ENCODE peak calls at places on chromosome 11, in four cellular contexts. Q is NB4, X is GM23338, L is fibroblast of mammary gland. S is an unnamed sample.
A peak's percentile ranks its signal among the peaks of the same experiment; 100 is the strongest.

GRCh38 chr11:47615249-47615648 is 21.0 kb upstream of the C1QTNF4 start:
- DNase-seq in Q (no peak), X (no peak), L (no peak), S (no peak)

GRCh38 chr11:99343117-99343516 is 322.4 kb downstream of the CNTN5 start:
- DNase-seq in Q (no peak), X (no peak), L (no peak), S (no peak)

GRCh38 chr11:76588455-76589325 is 81.9 kb downstream of the LRRC32 start:
- DNase-seq in Q (peak; percentile 28), X (no peak), L (no peak), S (no peak)

GRCh38 chr11:71930556-71931244 is 1.9 kb downstream of the RNF121 start:
- DNase-seq in Q (no peak), X (no peak), L (no peak), S (peak; percentile 28)

GRCh38 chr11:121665211-121665838 is 212.6 kb upstream of the SORL1-AS1 start:
- DNase-seq in Q (no peak), X (no peak), L (no peak), S (no peak)

GRCh38 chr11:45252134-45252856 is 33.8 kb downstream of the SYT13 start:
- DNase-seq in Q (peak; percentile 64), X (peak; percentile 89), L (peak; percentile 41), S (peak; percentile 55)

GRCh38 chr11:45146072-45147016 is at the start of gene PRDM11:
- DNase-seq in Q (peak; percentile 65), X (peak; percentile 58), L (peak; percentile 68), S (peak; percentile 71)

GRCh38 chr11:15471028-15471708 is 356.4 kb downstream of the INSC start:
- DNase-seq in Q (no peak), X (no peak), L (no peak), S (no peak)

GRCh38 chr11:70068950-70069349 is 9.2 kb upstream of the ANO1 start:
- DNase-seq in Q (no peak), X (no peak), L (no peak), S (no peak)

GRCh38 chr11:10309163-10310093 is 4.6 kb downstream of the ADM start:
- DNase-seq in Q (no peak), X (peak; percentile 32), L (peak; percentile 78), S (no peak)
- TF ChIP-seq CTCF in Q (no peak), X (no peak), L (no peak), S (no peak)

GRCh38 chr11:79393362-79394043 is 47.3 kb downstream of the TENM4 start:
- DNase-seq in Q (peak; percentile 24), X (peak; percentile 54), L (no peak), S (no peak)
- TF ChIP-seq CTCF in Q (no peak), X (peak; percentile 15), L (no peak), S (no peak)

GRCh38 chr11:74702383-74703007 is 28.7 kb downstream of the CHRDL2 start:
- DNase-seq in Q (peak; percentile 71), X (peak; percentile 86), L (peak; percentile 71), S (peak; percentile 84)

GRCh38 chr11:74697722-74698121 is 33.5 kb downstream of the CHRDL2 start:
- DNase-seq in Q (no peak), X (no peak), L (no peak), S (no peak)

GRCh38 chr11:74699615-74700396 is 31.4 kb downstream of the CHRDL2 start:
- DNase-seq in Q (no peak), X (no peak), L (no peak), S (no peak)

GRCh38 chr11:74703211-74703610 is 28.0 kb downstream of the CHRDL2 start:
- DNase-seq in Q (no peak), X (no peak), L (no peak), S (no peak)

GRCh38 chr11:74701351-74701750 is 29.9 kb downstream of the CHRDL2 start:
- DNase-seq in Q (peak; percentile 51), X (peak; percentile 77), L (no peak), S (no peak)
- TF ChIP-seq CTCF in Q (peak; percentile 37), X (peak; percentile 83), L (no peak), S (no peak)

GRCh38 chr11:26331911-26332571 is at the start of gene ANO3:
- DNase-seq in Q (no peak), X (peak; percentile 97), L (peak; percentile 79), S (peak; percentile 61)
- TF ChIP-seq CTCF in Q (no peak), X (peak; percentile 77), L (peak; percentile 58), S (peak; percentile 27)

DNA sequence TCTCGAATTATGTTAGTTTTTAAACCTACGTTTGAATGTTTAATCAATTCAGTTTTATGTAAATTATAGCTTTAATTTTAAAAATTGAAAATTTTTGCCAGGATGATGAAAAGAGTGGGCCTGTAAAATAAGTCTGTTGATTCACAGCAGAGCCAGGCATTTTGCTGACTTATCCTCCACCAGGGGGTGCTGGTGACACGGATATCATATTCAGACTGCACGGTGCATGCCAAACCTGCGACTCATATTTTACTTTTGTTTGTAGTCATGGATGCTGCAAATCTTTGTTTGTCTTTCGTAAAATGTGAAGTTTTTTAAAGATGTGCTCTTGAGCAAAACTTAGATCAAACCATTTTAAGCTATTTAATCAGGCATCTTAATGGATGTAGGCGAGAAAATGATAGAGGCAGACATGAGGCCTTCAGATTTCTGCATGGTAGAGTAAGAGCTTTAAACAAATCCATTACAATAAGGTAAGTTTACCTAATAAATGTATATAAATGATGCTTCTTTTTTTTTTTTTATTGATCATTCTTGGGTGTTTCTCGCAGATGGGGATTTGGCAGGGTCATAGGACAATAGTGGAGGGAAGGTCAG is 3.6 kb upstream of the OR8B3 start:
- DNase-seq in Q (peak; percentile 67), X (peak; percentile 84), L (peak; percentile 86), S (peak; percentile 73)
- TF ChIP-seq CTCF in Q (peak; percentile 85), X (peak; percentile 83), L (peak; percentile 85), S (peak; percentile 79)

GRCh38 chr11:134978388-134979088 is 566.5 kb upstream of the B3GAT1 start:
- DNase-seq in Q (peak; percentile 14), X (peak; percentile 39), L (no peak), S (no peak)
- TF ChIP-seq CTCF in Q (no peak), X (peak; percentile 57), L (no peak), S (peak; percentile 10)

GRCh38 chr11:120527111-120527748 is 15.7 kb downstream of the GRIK4 start:
- DNase-seq in Q (no peak), X (peak; percentile 94), L (peak; percentile 19), S (no peak)
- TF ChIP-seq CTCF in Q (no peak), X (peak; percentile 38), L (no peak), S (no peak)

GRCh38 chr11:108915666-108916065 is 250.8 kb downstream of the DDX10 start:
- DNase-seq in Q (peak; percentile 6), X (no peak), L (no peak), S (no peak)
- TF ChIP-seq CTCF in Q (no peak), X (no peak), L (no peak), S (no peak)

GRCh38 chr11:82539669-82540068 is 194.0 kb downstream of the FAM181B start:
- DNase-seq in Q (no peak), X (no peak), L (no peak), S (no peak)

GRCh38 chr11:82536706-82537105 is 197.0 kb downstream of the FAM181B start:
- DNase-seq in Q (no peak), X (no peak), L (no peak), S (no peak)

GRCh38 chr11:82533628-82534353 is 199.9 kb downstream of the FAM181B start:
- DNase-seq in Q (no peak), X (no peak), L (no peak), S (no peak)
- TF ChIP-seq CTCF in Q (no peak), X (no peak), L (no peak), S (no peak)

GRCh38 chr11:61784506-61784805 is 7.9 kb downstream of the TMEM258 start:
- DNase-seq in Q (no peak), X (no peak), L (no peak), S (no peak)

GRCh38 chr11:61785837-61786402 is 6.5 kb downstream of the TMEM258 start:
- DNase-seq in Q (no peak), X (no peak), L (no peak), S (peak; percentile 34)

GRCh38 chr11:61791737-61792309 is 576 bp downstream of the TMEM258 start:
- DNase-seq in Q (peak; percentile 74), X (peak; percentile 80), L (peak; percentile 96), S (peak; percentile 54)

GRCh38 chr11:61783717-61784505 is 8.5 kb downstream of the TMEM258 start:
- DNase-seq in Q (peak; percentile 34), X (no peak), L (peak; percentile 27), S (no peak)

DNA sequence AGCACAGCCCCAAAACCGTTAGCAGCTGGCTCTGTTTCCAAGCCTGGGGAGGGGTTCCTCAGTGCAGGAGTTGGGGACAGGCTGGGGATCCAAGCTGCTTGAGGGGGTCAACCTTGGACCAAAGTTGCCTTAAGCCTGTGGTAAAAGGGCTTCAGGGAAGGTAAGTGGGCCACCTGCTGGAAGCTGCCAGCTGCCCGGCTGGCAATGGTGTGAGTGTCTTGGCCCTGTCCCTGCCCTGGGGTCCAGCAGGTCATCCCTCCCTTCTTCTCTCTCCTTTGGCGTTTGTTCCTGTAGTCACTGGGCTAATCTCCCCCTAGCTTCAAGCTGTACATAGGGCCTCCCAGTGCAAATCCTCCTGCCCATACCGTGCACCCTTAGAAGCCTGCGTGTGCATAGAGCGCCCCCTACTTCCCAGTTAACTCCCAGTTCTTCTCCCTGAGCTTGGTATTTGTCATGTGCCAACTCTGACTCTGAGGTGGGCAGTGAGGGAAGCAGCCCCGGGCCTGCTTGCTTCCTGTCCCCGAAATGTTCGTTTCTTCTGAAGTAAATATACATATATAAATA is 4.4 kb downstream of the TMEM258 start:
- DNase-seq in Q (peak; percentile 81), X (peak; percentile 90), L (peak; percentile 58), S (peak; percentile 35)
- TF ChIP-seq CTCF in Q (peak; percentile 88), X (peak; percentile 88), L (peak; percentile 59), S (peak; percentile 50)